ENCODE peak calls at places on chromosomes 2 and 18, in four cellular contexts. One of them, this sample, is unnamed.

GRCh38 chr2:192196451-192197194 is 1.9 kb upstream of the TMEFF2 start:
- DNase-seq in right lobe of liver: no peak
- DNase-seq in lower lobe of right lung: no peak
- DNase-seq in GM12878: no peak
- DNase-seq in this sample: peak

GRCh38 chr2:235577404-235578330 is 83.8 kb downstream of the AGAP1 start:
- DNase-seq in right lobe of liver: peak
- DNase-seq in lower lobe of right lung: no peak
- DNase-seq in GM12878: no peak
- DNase-seq in this sample: no peak

GRCh38 chr2:203685081-203685621 is 21.3 kb upstream of the CD28 start:
- DNase-seq in right lobe of liver: no peak
- DNase-seq in lower lobe of right lung: no peak
- DNase-seq in GM12878: no peak
- DNase-seq in this sample: no peak

GRCh38 chr2:130727286-130727924 is 1.5 kb upstream of the GPR148 start:
- DNase-seq in right lobe of liver: peak
- DNase-seq in lower lobe of right lung: peak
- DNase-seq in GM12878: peak
- DNase-seq in this sample: peak

GRCh38 chr2:127674241-127675209 is 805 bp downstream of the LIMS2 start:
- DNase-seq in right lobe of liver: peak
- DNase-seq in lower lobe of right lung: no peak
- DNase-seq in GM12878: no peak
- DNase-seq in this sample: no peak

GRCh38 chr2:239224249-239224605 is 176.6 kb downstream of the HDAC4 start:
- DNase-seq in right lobe of liver: no peak
- DNase-seq in lower lobe of right lung: peak
- DNase-seq in GM12878: no peak
- DNase-seq in this sample: no peak

GRCh38 chr2:26610504-26611335 is 30.4 kb downstream of the CIB4 start:
- DNase-seq in right lobe of liver: no peak
- DNase-seq in lower lobe of right lung: no peak
- DNase-seq in GM12878: no peak
- DNase-seq in this sample: no peak

GRCh38 chr18:7205346-7205745 is 25.5 kb upstream of the LRRC30 start:
- DNase-seq in right lobe of liver: no peak
- DNase-seq in lower lobe of right lung: no peak
- DNase-seq in GM12878: no peak
- DNase-seq in this sample: no peak

GRCh38 chr2:174158003-174158402 is 90.3 kb downstream of the OLA1 start:
- DNase-seq in right lobe of liver: no peak
- DNase-seq in lower lobe of right lung: no peak
- DNase-seq in GM12878: peak
- DNase-seq in this sample: peak

GRCh38 chr2:176814740-176815367 is 397.7 kb upstream of the HNRNPA3 start:
- DNase-seq in right lobe of liver: no peak
- DNase-seq in lower lobe of right lung: no peak
- DNase-seq in GM12878: peak
- DNase-seq in this sample: peak

GRCh38 chr18:22378672-22379282 is 38.9 kb downstream of the CTAGE1 start:
- DNase-seq in right lobe of liver: no peak
- DNase-seq in lower lobe of right lung: no peak
- DNase-seq in GM12878: no peak
- DNase-seq in this sample: peak

GRCh38 chr2:137172162-137172561 is 406.8 kb downstream of the THSD7B start:
- DNase-seq in right lobe of liver: no peak
- DNase-seq in lower lobe of right lung: no peak
- DNase-seq in GM12878: no peak
- DNase-seq in this sample: no peak

GRCh38 chr2:70531419-70532130 is 22.1 kb downstream of the TGFA start:
- DNase-seq in right lobe of liver: no peak
- DNase-seq in lower lobe of right lung: no peak
- DNase-seq in GM12878: no peak
- DNase-seq in this sample: no peak

GRCh38 chr2:9463698-9464034 is 10.7 kb upstream of the IAH1 start:
- DNase-seq in right lobe of liver: no peak
- DNase-seq in lower lobe of right lung: no peak
- DNase-seq in GM12878: no peak
- DNase-seq in this sample: no peak

GRCh38 chr2:18209934-18210639 is 331.6 kb downstream of the KCNS3 start:
- DNase-seq in right lobe of liver: no peak
- DNase-seq in lower lobe of right lung: no peak
- DNase-seq in GM12878: no peak
- DNase-seq in this sample: peak

GRCh38 chr18:10320848-10321247 is 133.6 kb upstream of the APCDD1 start:
- DNase-seq in right lobe of liver: no peak
- DNase-seq in lower lobe of right lung: no peak
- DNase-seq in GM12878: no peak
- DNase-seq in this sample: no peak

GRCh38 chr2:152585830-152586484 is 131.3 kb downstream of the PRPF40A start:
- DNase-seq in right lobe of liver: no peak
- DNase-seq in lower lobe of right lung: no peak
- DNase-seq in GM12878: no peak
- DNase-seq in this sample: peak

GRCh38 chr2:72497761-72498160 is 328.1 kb downstream of the EXOC6B start:
- DNase-seq in right lobe of liver: no peak
- DNase-seq in lower lobe of right lung: no peak
- DNase-seq in GM12878: no peak
- DNase-seq in this sample: peak

GRCh38 chr18:3148930-3149535 is 70.7 kb downstream of the MYOM1 start:
- DNase-seq in right lobe of liver: no peak
- DNase-seq in lower lobe of right lung: no peak
- DNase-seq in GM12878: no peak
- DNase-seq in this sample: peak

GRCh38 chr2:107618769-107619168 is 207.9 kb upstream of the RGPD4 start:
- DNase-seq in right lobe of liver: no peak
- DNase-seq in lower lobe of right lung: no peak
- DNase-seq in GM12878: no peak
- DNase-seq in this sample: no peak

GRCh38 chr2:126655066-126655465 is 892 bp upstream of the GYPC start:
- DNase-seq in right lobe of liver: no peak
- DNase-seq in lower lobe of right lung: no peak
- DNase-seq in GM12878: no peak
- DNase-seq in this sample: no peak

GRCh38 chr2:188132385-188132784 is 159.3 kb upstream of the GULP1 start:
- DNase-seq in right lobe of liver: peak
- DNase-seq in lower lobe of right lung: no peak
- DNase-seq in GM12878: no peak
- DNase-seq in this sample: no peak

GRCh38 chr2:20506281-20506685 is 59.4 kb downstream of the RHOB start:
- DNase-seq in right lobe of liver: no peak
- DNase-seq in lower lobe of right lung: no peak
- DNase-seq in GM12878: no peak
- DNase-seq in this sample: no peak

GRCh38 chr18:35201502-35201901 is 39.3 kb upstream of the ZNF397 start:
- DNase-seq in right lobe of liver: no peak
- DNase-seq in lower lobe of right lung: no peak
- DNase-seq in GM12878: no peak
- DNase-seq in this sample: no peak

GRCh38 chr2:43328157-43328556 is 101.8 kb upstream of the ZFP36L2 start:
- DNase-seq in right lobe of liver: no peak
- DNase-seq in lower lobe of right lung: no peak
- DNase-seq in GM12878: no peak
- DNase-seq in this sample: no peak

GRCh38 chr2:225468131-225468530 is 68.6 kb downstream of the NYAP2 start:
- DNase-seq in right lobe of liver: no peak
- DNase-seq in lower lobe of right lung: no peak
- DNase-seq in GM12878: no peak
- DNase-seq in this sample: no peak

GRCh38 chr18:41613210-41613609 is 341.8 kb upstream of the PIK3C3 start:
- DNase-seq in right lobe of liver: no peak
- DNase-seq in lower lobe of right lung: no peak
- DNase-seq in GM12878: no peak
- DNase-seq in this sample: no peak

GRCh38 chr2:130791617-130791939 is 36.2 kb downstream of the AMER3 start:
- DNase-seq in right lobe of liver: no peak
- DNase-seq in lower lobe of right lung: no peak
- DNase-seq in GM12878: no peak
- DNase-seq in this sample: no peak

GRCh38 chr18:24959100-24959499 is 392.9 kb downstream of the ZNF521 start:
- DNase-seq in right lobe of liver: no peak
- DNase-seq in lower lobe of right lung: no peak
- DNase-seq in GM12878: no peak
- DNase-seq in this sample: no peak

GRCh38 chr2:12005886-12006681 is 259.7 kb downstream of the LPIN1 start:
- DNase-seq in right lobe of liver: peak
- DNase-seq in lower lobe of right lung: no peak
- DNase-seq in GM12878: peak
- DNase-seq in this sample: peak

GRCh38 chr2:151878655-151879563 is 50.7 kb upstream of the ARL5A start:
- DNase-seq in right lobe of liver: no peak
- DNase-seq in lower lobe of right lung: no peak
- DNase-seq in GM12878: no peak
- DNase-seq in this sample: peak

GRCh38 chr2:238939074-238939473 is 91.2 kb downstream of the TWIST2 start:
- DNase-seq in right lobe of liver: no peak
- DNase-seq in lower lobe of right lung: no peak
- DNase-seq in GM12878: no peak
- DNase-seq in this sample: no peak

GRCh38 chr18:78090584-78090983 is 840.9 kb downstream of the GALR1 start:
- DNase-seq in right lobe of liver: no peak
- DNase-seq in lower lobe of right lung: no peak
- DNase-seq in GM12878: no peak
- DNase-seq in this sample: no peak

GRCh38 chr18:13308369-13308768 is 89.8 kb downstream of the LDLRAD4 start:
- DNase-seq in right lobe of liver: no peak
- DNase-seq in lower lobe of right lung: no peak
- DNase-seq in GM12878: no peak
- DNase-seq in this sample: no peak

GRCh38 chr2:72325592-72326422 is 178.1 kb upstream of the CYP26B1 start:
- DNase-seq in right lobe of liver: peak
- DNase-seq in lower lobe of right lung: no peak
- DNase-seq in GM12878: no peak
- DNase-seq in this sample: peak

GRCh38 chr18:54950221-54950620 is 9.0 kb downstream of the CCDC68 start:
- DNase-seq in right lobe of liver: no peak
- DNase-seq in lower lobe of right lung: no peak
- DNase-seq in GM12878: no peak
- DNase-seq in this sample: no peak
- H3K27ac ChIP-seq in right lobe of liver: no peak
- H3K27ac ChIP-seq in lower lobe of right lung: no peak
- H3K27ac ChIP-seq in GM12878: no peak
- H3K27ac ChIP-seq in this sample: no peak

GRCh38 chr2:47695800-47696477 is 87.0 kb upstream of the MSH6 start:
- DNase-seq in right lobe of liver: no peak
- DNase-seq in lower lobe of right lung: no peak
- DNase-seq in GM12878: no peak
- DNase-seq in this sample: no peak
- H3K4me3 ChIP-seq in right lobe of liver: no peak
- H3K4me3 ChIP-seq in lower lobe of right lung: no peak
- H3K4me3 ChIP-seq in GM12878: no peak
- H3K4me3 ChIP-seq in this sample: no peak

DNA sequence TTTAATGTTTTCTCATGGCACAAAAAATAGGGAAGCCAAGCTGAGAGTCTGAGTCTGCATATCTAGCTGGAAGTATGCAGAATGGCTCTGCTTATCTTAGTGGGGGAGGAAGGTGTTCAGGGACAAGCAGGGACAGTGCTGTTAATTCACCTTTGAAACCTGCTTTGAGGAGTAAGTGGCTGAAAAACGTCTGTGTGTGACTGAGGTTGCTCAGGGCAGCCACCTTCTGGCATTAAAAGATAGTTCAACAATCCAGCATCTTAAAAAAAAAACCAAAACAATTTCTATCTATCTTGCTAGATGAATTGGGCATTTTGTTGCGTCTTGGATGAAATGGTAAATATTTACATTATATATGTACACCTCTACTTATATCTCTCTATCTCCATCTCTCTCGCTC is 2.0 kb upstream of the TRPM8 start:
- DNase-seq in right lobe of liver: no peak
- DNase-seq in lower lobe of right lung: no peak
- DNase-seq in GM12878: no peak
- DNase-seq in this sample: no peak
- TF ChIP-seq CTCF in right lobe of liver: peak
- TF ChIP-seq CTCF in lower lobe of right lung: no peak
- TF ChIP-seq CTCF in GM12878: peak
- TF ChIP-seq CTCF in this sample: peak

GRCh38 chr2:74429487-74430451 is 8.2 kb downstream of the WDR54 start:
- DNase-seq in right lobe of liver: peak
- DNase-seq in lower lobe of right lung: no peak
- DNase-seq in GM12878: no peak
- DNase-seq in this sample: no peak
- H3K27ac ChIP-seq in right lobe of liver: peak
- H3K27ac ChIP-seq in lower lobe of right lung: no peak
- H3K27ac ChIP-seq in GM12878: no peak
- H3K27ac ChIP-seq in this sample: no peak

DNA sequence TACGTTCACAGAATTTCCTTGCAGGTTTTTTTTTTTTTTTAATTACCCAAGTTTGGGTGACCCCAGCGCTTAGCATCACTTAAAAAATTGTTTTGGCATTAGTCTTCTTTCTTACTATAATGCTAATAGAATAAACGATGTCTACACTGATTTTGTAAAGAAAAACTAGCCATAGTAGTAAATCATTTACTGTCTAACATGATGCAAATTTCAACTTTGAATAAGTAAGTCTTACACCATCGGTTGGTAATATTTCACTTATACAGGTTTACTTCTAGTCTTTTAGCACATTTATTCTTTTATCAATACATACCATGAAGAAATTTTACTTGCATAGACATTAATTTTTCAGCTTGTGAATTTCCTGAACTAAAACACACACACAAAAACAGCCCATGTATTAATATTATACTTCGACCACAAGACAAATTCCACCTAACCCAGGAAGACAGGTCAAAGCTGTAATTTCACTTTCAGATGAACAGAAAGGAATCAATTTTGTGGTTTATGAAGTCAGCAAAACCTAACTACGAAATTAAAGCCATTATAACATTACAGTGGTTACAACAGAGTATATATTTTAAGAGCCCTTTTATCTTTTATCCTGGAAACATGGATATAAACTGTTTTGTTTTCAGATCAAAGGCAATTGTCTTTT is 1.9 kb downstream of the YES1 start:
- DNase-seq in right lobe of liver: no peak
- DNase-seq in lower lobe of right lung: no peak
- DNase-seq in GM12878: peak
- DNase-seq in this sample: no peak
- H3K4me3 ChIP-seq in right lobe of liver: peak
- H3K4me3 ChIP-seq in lower lobe of right lung: peak
- H3K4me3 ChIP-seq in GM12878: peak
- H3K4me3 ChIP-seq in this sample: peak

GRCh38 chr2:38037757-38038615 is 38.0 kb downstream of the CYP1B1 start:
- DNase-seq in right lobe of liver: peak
- DNase-seq in lower lobe of right lung: no peak
- DNase-seq in GM12878: peak
- DNase-seq in this sample: peak
- TF ChIP-seq CTCF in right lobe of liver: peak
- TF ChIP-seq CTCF in lower lobe of right lung: peak
- TF ChIP-seq CTCF in GM12878: peak
- TF ChIP-seq CTCF in this sample: peak

GRCh38 chr2:141490886-141491285 is 639.9 kb downstream of the LRP1B start:
- DNase-seq in right lobe of liver: no peak
- DNase-seq in lower lobe of right lung: no peak
- DNase-seq in GM12878: no peak
- DNase-seq in this sample: no peak
- H3K27ac ChIP-seq in right lobe of liver: no peak
- H3K27ac ChIP-seq in lower lobe of right lung: no peak
- H3K27ac ChIP-seq in GM12878: no peak
- H3K27ac ChIP-seq in this sample: no peak

This sample was measured in A673.